ENCODE peak calls at places on chromosomes 6 and 20, in nine cellular contexts. One of them, this sample, is unnamed.

GRCh38 chr6:43951063-43951755 is 176.0 kb downstream of the MRPL14 start:
- DNase-seq in stimulated activated CD8-positive, alpha-beta memory T cell treated with anti-CD3 and anti-CD28 coated beads, Interleukin-4, amount 100 ng/mL, for 24 hours: no peak
- DNase-seq in pons: no peak
- DNase-seq in natural killer cell: no peak
- DNase-seq in stimulated activated CD4-positive, alpha-beta T cell treated with anti-CD3 and anti-CD28 coated beads, Interleukin-4, amount 100 ng/mL, for 48 hours: no peak
- DNase-seq in hepatocyte: peak; percentile 85
- DNase-seq in sciatic nerve: no peak
- DNase-seq in A549: peak; percentile 28
- DNase-seq in HCT116: peak; percentile 10
- DNase-seq in this sample: no peak

GRCh38 chr6:109424946-109425345 is 15.5 kb downstream of the PPIL6 start:
- DNase-seq in stimulated activated CD8-positive, alpha-beta memory T cell treated with anti-CD3 and anti-CD28 coated beads, Interleukin-4, amount 100 ng/mL, for 24 hours: no peak
- DNase-seq in pons: no peak
- DNase-seq in natural killer cell: no peak
- DNase-seq in stimulated activated CD4-positive, alpha-beta T cell treated with anti-CD3 and anti-CD28 coated beads, Interleukin-4, amount 100 ng/mL, for 48 hours: no peak
- DNase-seq in hepatocyte: no peak
- DNase-seq in sciatic nerve: no peak
- DNase-seq in A549: no peak
- DNase-seq in HCT116: no peak
- DNase-seq in this sample: no peak

GRCh38 chr6:117547688-117548621 is 54.4 kb downstream of the GOPC start:
- DNase-seq in stimulated activated CD8-positive, alpha-beta memory T cell treated with anti-CD3 and anti-CD28 coated beads, Interleukin-4, amount 100 ng/mL, for 24 hours: peak; percentile 38
- DNase-seq in pons: peak; percentile 59
- DNase-seq in natural killer cell: peak; percentile 54
- DNase-seq in stimulated activated CD4-positive, alpha-beta T cell treated with anti-CD3 and anti-CD28 coated beads, Interleukin-4, amount 100 ng/mL, for 48 hours: no peak
- DNase-seq in hepatocyte: no peak
- DNase-seq in sciatic nerve: peak; percentile 77
- DNase-seq in A549: no peak
- DNase-seq in HCT116: no peak
- DNase-seq in this sample: no peak

GRCh38 chr20:50491926-50492634 is 18.1 kb upstream of the PTPN1 start:
- DNase-seq in stimulated activated CD8-positive, alpha-beta memory T cell treated with anti-CD3 and anti-CD28 coated beads, Interleukin-4, amount 100 ng/mL, for 24 hours: no peak
- DNase-seq in pons: no peak
- DNase-seq in natural killer cell: no peak
- DNase-seq in stimulated activated CD4-positive, alpha-beta T cell treated with anti-CD3 and anti-CD28 coated beads, Interleukin-4, amount 100 ng/mL, for 48 hours: no peak
- DNase-seq in hepatocyte: no peak
- DNase-seq in sciatic nerve: peak; percentile 12
- DNase-seq in A549: no peak
- DNase-seq in HCT116: no peak
- DNase-seq in this sample: no peak

GRCh38 chr6:136950436-136950835 is 28.3 kb downstream of the SLC35D3 start:
- DNase-seq in stimulated activated CD8-positive, alpha-beta memory T cell treated with anti-CD3 and anti-CD28 coated beads, Interleukin-4, amount 100 ng/mL, for 24 hours: no peak
- DNase-seq in pons: no peak
- DNase-seq in natural killer cell: no peak
- DNase-seq in stimulated activated CD4-positive, alpha-beta T cell treated with anti-CD3 and anti-CD28 coated beads, Interleukin-4, amount 100 ng/mL, for 48 hours: no peak
- DNase-seq in hepatocyte: no peak
- DNase-seq in sciatic nerve: no peak
- DNase-seq in A549: no peak
- DNase-seq in HCT116: no peak
- DNase-seq in this sample: no peak

GRCh38 chr6:136921521-136921935 is 573 bp upstream of the SLC35D3 start:
- DNase-seq in stimulated activated CD8-positive, alpha-beta memory T cell treated with anti-CD3 and anti-CD28 coated beads, Interleukin-4, amount 100 ng/mL, for 24 hours: no peak
- DNase-seq in pons: no peak
- DNase-seq in natural killer cell: no peak
- DNase-seq in stimulated activated CD4-positive, alpha-beta T cell treated with anti-CD3 and anti-CD28 coated beads, Interleukin-4, amount 100 ng/mL, for 48 hours: no peak
- DNase-seq in hepatocyte: peak; percentile 19
- DNase-seq in sciatic nerve: no peak
- DNase-seq in A549: no peak
- DNase-seq in HCT116: no peak
- DNase-seq in this sample: peak; percentile 38

GRCh38 chr6:158808442-158808833 is 10.7 kb downstream of the EZR start:
- DNase-seq in stimulated activated CD8-positive, alpha-beta memory T cell treated with anti-CD3 and anti-CD28 coated beads, Interleukin-4, amount 100 ng/mL, for 24 hours: no peak
- DNase-seq in pons: no peak
- DNase-seq in natural killer cell: no peak
- DNase-seq in stimulated activated CD4-positive, alpha-beta T cell treated with anti-CD3 and anti-CD28 coated beads, Interleukin-4, amount 100 ng/mL, for 48 hours: no peak
- DNase-seq in hepatocyte: no peak
- DNase-seq in sciatic nerve: no peak
- DNase-seq in A549: no peak
- DNase-seq in HCT116: no peak
- DNase-seq in this sample: no peak

GRCh38 chr6:17358515-17358914 is 34.9 kb upstream of the CAP2 start:
- DNase-seq in stimulated activated CD8-positive, alpha-beta memory T cell treated with anti-CD3 and anti-CD28 coated beads, Interleukin-4, amount 100 ng/mL, for 24 hours: no peak
- DNase-seq in pons: no peak
- DNase-seq in natural killer cell: no peak
- DNase-seq in stimulated activated CD4-positive, alpha-beta T cell treated with anti-CD3 and anti-CD28 coated beads, Interleukin-4, amount 100 ng/mL, for 48 hours: no peak
- DNase-seq in hepatocyte: no peak
- DNase-seq in sciatic nerve: no peak
- DNase-seq in A549: no peak
- DNase-seq in HCT116: no peak
- DNase-seq in this sample: no peak

GRCh38 chr6:155201461-155202226 is 62.2 kb upstream of the CLDN20 start:
- DNase-seq in stimulated activated CD8-positive, alpha-beta memory T cell treated with anti-CD3 and anti-CD28 coated beads, Interleukin-4, amount 100 ng/mL, for 24 hours: no peak
- DNase-seq in pons: no peak
- DNase-seq in natural killer cell: no peak
- DNase-seq in stimulated activated CD4-positive, alpha-beta T cell treated with anti-CD3 and anti-CD28 coated beads, Interleukin-4, amount 100 ng/mL, for 48 hours: no peak
- DNase-seq in hepatocyte: peak; percentile 44
- DNase-seq in sciatic nerve: no peak
- DNase-seq in A549: peak; percentile 54
- DNase-seq in HCT116: peak; percentile 28
- DNase-seq in this sample: no peak

GRCh38 chr6:35449287-35449881 is 2.8 kb upstream of the FANCE start:
- DNase-seq in stimulated activated CD8-positive, alpha-beta memory T cell treated with anti-CD3 and anti-CD28 coated beads, Interleukin-4, amount 100 ng/mL, for 24 hours: no peak
- DNase-seq in pons: peak; percentile 87
- DNase-seq in natural killer cell: no peak
- DNase-seq in stimulated activated CD4-positive, alpha-beta T cell treated with anti-CD3 and anti-CD28 coated beads, Interleukin-4, amount 100 ng/mL, for 48 hours: no peak
- DNase-seq in hepatocyte: peak; percentile 89
- DNase-seq in sciatic nerve: no peak
- DNase-seq in A549: peak; percentile 60
- DNase-seq in HCT116: no peak
- DNase-seq in this sample: peak; percentile 73

GRCh38 chr20:10131612-10132345 is 86.9 kb upstream of the SNAP25 start:
- DNase-seq in stimulated activated CD8-positive, alpha-beta memory T cell treated with anti-CD3 and anti-CD28 coated beads, Interleukin-4, amount 100 ng/mL, for 24 hours: no peak
- DNase-seq in pons: peak; percentile 40
- DNase-seq in natural killer cell: no peak
- DNase-seq in stimulated activated CD4-positive, alpha-beta T cell treated with anti-CD3 and anti-CD28 coated beads, Interleukin-4, amount 100 ng/mL, for 48 hours: no peak
- DNase-seq in hepatocyte: peak; percentile 63
- DNase-seq in sciatic nerve: no peak
- DNase-seq in A549: peak; percentile 78
- DNase-seq in HCT116: no peak
- DNase-seq in this sample: no peak

GRCh38 chr6:125994659-125995488 is 8.5 kb downstream of the TRMT11 start:
- DNase-seq in stimulated activated CD8-positive, alpha-beta memory T cell treated with anti-CD3 and anti-CD28 coated beads, Interleukin-4, amount 100 ng/mL, for 24 hours: no peak
- DNase-seq in pons: no peak
- DNase-seq in natural killer cell: no peak
- DNase-seq in stimulated activated CD4-positive, alpha-beta T cell treated with anti-CD3 and anti-CD28 coated beads, Interleukin-4, amount 100 ng/mL, for 48 hours: no peak
- DNase-seq in hepatocyte: no peak
- DNase-seq in sciatic nerve: no peak
- DNase-seq in A549: no peak
- DNase-seq in HCT116: no peak
- DNase-seq in this sample: no peak

GRCh38 chr20:645318-646106 is 7.5 kb downstream of the SRXN1 start:
- DNase-seq in stimulated activated CD8-positive, alpha-beta memory T cell treated with anti-CD3 and anti-CD28 coated beads, Interleukin-4, amount 100 ng/mL, for 24 hours: peak; percentile 44
- DNase-seq in pons: no peak
- DNase-seq in natural killer cell: peak; percentile 70
- DNase-seq in stimulated activated CD4-positive, alpha-beta T cell treated with anti-CD3 and anti-CD28 coated beads, Interleukin-4, amount 100 ng/mL, for 48 hours: peak; percentile 67
- DNase-seq in hepatocyte: peak; percentile 75
- DNase-seq in sciatic nerve: peak; percentile 79
- DNase-seq in A549: peak; percentile 87
- DNase-seq in HCT116: peak; percentile 41
- DNase-seq in this sample: peak; percentile 88

GRCh38 chr20:58014628-58015315 is 213.7 kb downstream of the ANKRD60 start:
- DNase-seq in stimulated activated CD8-positive, alpha-beta memory T cell treated with anti-CD3 and anti-CD28 coated beads, Interleukin-4, amount 100 ng/mL, for 24 hours: no peak
- DNase-seq in pons: no peak
- DNase-seq in natural killer cell: no peak
- DNase-seq in stimulated activated CD4-positive, alpha-beta T cell treated with anti-CD3 and anti-CD28 coated beads, Interleukin-4, amount 100 ng/mL, for 48 hours: no peak
- DNase-seq in hepatocyte: no peak
- DNase-seq in sciatic nerve: no peak
- DNase-seq in A549: peak; percentile 89
- DNase-seq in HCT116: peak; percentile 80
- DNase-seq in this sample: no peak

GRCh38 chr6:168097621-168098430 is 18.8 kb upstream of the FRMD1 start:
- DNase-seq in stimulated activated CD8-positive, alpha-beta memory T cell treated with anti-CD3 and anti-CD28 coated beads, Interleukin-4, amount 100 ng/mL, for 24 hours: no peak
- DNase-seq in pons: no peak
- DNase-seq in natural killer cell: no peak
- DNase-seq in stimulated activated CD4-positive, alpha-beta T cell treated with anti-CD3 and anti-CD28 coated beads, Interleukin-4, amount 100 ng/mL, for 48 hours: no peak
- DNase-seq in hepatocyte: no peak
- DNase-seq in sciatic nerve: no peak
- DNase-seq in A549: no peak
- DNase-seq in HCT116: no peak
- DNase-seq in this sample: no peak

GRCh38 chr6:67345946-67346345 is 1289.1 kb upstream of the ADGRB3 start:
- DNase-seq in stimulated activated CD8-positive, alpha-beta memory T cell treated with anti-CD3 and anti-CD28 coated beads, Interleukin-4, amount 100 ng/mL, for 24 hours: no peak
- DNase-seq in pons: no peak
- DNase-seq in natural killer cell: no peak
- DNase-seq in stimulated activated CD4-positive, alpha-beta T cell treated with anti-CD3 and anti-CD28 coated beads, Interleukin-4, amount 100 ng/mL, for 48 hours: no peak
- DNase-seq in hepatocyte: no peak
- DNase-seq in sciatic nerve: no peak
- DNase-seq in A549: no peak
- DNase-seq in HCT116: no peak
- DNase-seq in this sample: no peak

GRCh38 chr20:46955601-46956556 is 61.2 kb downstream of the EYA2 start:
- DNase-seq in stimulated activated CD8-positive, alpha-beta memory T cell treated with anti-CD3 and anti-CD28 coated beads, Interleukin-4, amount 100 ng/mL, for 24 hours: no peak
- DNase-seq in pons: no peak
- DNase-seq in natural killer cell: no peak
- DNase-seq in stimulated activated CD4-positive, alpha-beta T cell treated with anti-CD3 and anti-CD28 coated beads, Interleukin-4, amount 100 ng/mL, for 48 hours: no peak
- DNase-seq in hepatocyte: no peak
- DNase-seq in sciatic nerve: no peak
- DNase-seq in A549: no peak
- DNase-seq in HCT116: no peak
- DNase-seq in this sample: no peak

GRCh38 chr6:29236060-29236459 is 65.4 kb downstream of the OR2J2 start:
- DNase-seq in stimulated activated CD8-positive, alpha-beta memory T cell treated with anti-CD3 and anti-CD28 coated beads, Interleukin-4, amount 100 ng/mL, for 24 hours: no peak
- DNase-seq in pons: no peak
- DNase-seq in natural killer cell: no peak
- DNase-seq in stimulated activated CD4-positive, alpha-beta T cell treated with anti-CD3 and anti-CD28 coated beads, Interleukin-4, amount 100 ng/mL, for 48 hours: no peak
- DNase-seq in hepatocyte: no peak
- DNase-seq in sciatic nerve: no peak
- DNase-seq in A549: no peak
- DNase-seq in HCT116: no peak
- DNase-seq in this sample: no peak

GRCh38 chr6:117602899-117603588 is 733 bp upstream of the GOPC start:
- DNase-seq in stimulated activated CD8-positive, alpha-beta memory T cell treated with anti-CD3 and anti-CD28 coated beads, Interleukin-4, amount 100 ng/mL, for 24 hours: no peak
- DNase-seq in pons: no peak
- DNase-seq in natural killer cell: no peak
- DNase-seq in stimulated activated CD4-positive, alpha-beta T cell treated with anti-CD3 and anti-CD28 coated beads, Interleukin-4, amount 100 ng/mL, for 48 hours: no peak
- DNase-seq in hepatocyte: no peak
- DNase-seq in sciatic nerve: no peak
- DNase-seq in A549: no peak
- DNase-seq in HCT116: no peak
- DNase-seq in this sample: no peak

GRCh38 chr20:51284871-51285270 is 257.6 kb downstream of the NFATC2 start:
- DNase-seq in stimulated activated CD8-positive, alpha-beta memory T cell treated with anti-CD3 and anti-CD28 coated beads, Interleukin-4, amount 100 ng/mL, for 24 hours: no peak
- DNase-seq in pons: peak; percentile 88
- DNase-seq in natural killer cell: no peak
- DNase-seq in stimulated activated CD4-positive, alpha-beta T cell treated with anti-CD3 and anti-CD28 coated beads, Interleukin-4, amount 100 ng/mL, for 48 hours: no peak
- DNase-seq in hepatocyte: no peak
- DNase-seq in sciatic nerve: no peak
- DNase-seq in A549: no peak
- DNase-seq in HCT116: no peak
- DNase-seq in this sample: no peak

GRCh38 chr20:9298906-9299305 is 215.5 kb upstream of the LAMP5 start:
- DNase-seq in stimulated activated CD8-positive, alpha-beta memory T cell treated with anti-CD3 and anti-CD28 coated beads, Interleukin-4, amount 100 ng/mL, for 24 hours: no peak
- DNase-seq in pons: no peak
- DNase-seq in natural killer cell: no peak
- DNase-seq in stimulated activated CD4-positive, alpha-beta T cell treated with anti-CD3 and anti-CD28 coated beads, Interleukin-4, amount 100 ng/mL, for 48 hours: no peak
- DNase-seq in hepatocyte: no peak
- DNase-seq in sciatic nerve: no peak
- DNase-seq in A549: no peak
- DNase-seq in HCT116: no peak
- DNase-seq in this sample: no peak

GRCh38 chr6:116695398-116695797 is 14.4 kb downstream of the KPNA5 start:
- DNase-seq in stimulated activated CD8-positive, alpha-beta memory T cell treated with anti-CD3 and anti-CD28 coated beads, Interleukin-4, amount 100 ng/mL, for 24 hours: no peak
- DNase-seq in pons: no peak
- DNase-seq in natural killer cell: no peak
- DNase-seq in stimulated activated CD4-positive, alpha-beta T cell treated with anti-CD3 and anti-CD28 coated beads, Interleukin-4, amount 100 ng/mL, for 48 hours: no peak
- DNase-seq in hepatocyte: no peak
- DNase-seq in sciatic nerve: no peak
- DNase-seq in A549: no peak
- DNase-seq in HCT116: no peak
- DNase-seq in this sample: peak; percentile 14

GRCh38 chr20:49259284-49259683 is 18.6 kb downstream of the ZNFX1 start:
- DNase-seq in stimulated activated CD8-positive, alpha-beta memory T cell treated with anti-CD3 and anti-CD28 coated beads, Interleukin-4, amount 100 ng/mL, for 24 hours: no peak
- DNase-seq in pons: no peak
- DNase-seq in natural killer cell: no peak
- DNase-seq in stimulated activated CD4-positive, alpha-beta T cell treated with anti-CD3 and anti-CD28 coated beads, Interleukin-4, amount 100 ng/mL, for 48 hours: no peak
- DNase-seq in hepatocyte: no peak
- DNase-seq in sciatic nerve: no peak
- DNase-seq in A549: no peak
- DNase-seq in HCT116: no peak
- DNase-seq in this sample: no peak

GRCh38 chr6:130001229-130001554 is 17.2 kb upstream of the L3MBTL3 start:
- DNase-seq in stimulated activated CD8-positive, alpha-beta memory T cell treated with anti-CD3 and anti-CD28 coated beads, Interleukin-4, amount 100 ng/mL, for 24 hours: no peak
- DNase-seq in pons: no peak
- DNase-seq in natural killer cell: no peak
- DNase-seq in stimulated activated CD4-positive, alpha-beta T cell treated with anti-CD3 and anti-CD28 coated beads, Interleukin-4, amount 100 ng/mL, for 48 hours: no peak
- DNase-seq in hepatocyte: peak; percentile 31
- DNase-seq in sciatic nerve: no peak
- DNase-seq in A549: no peak
- DNase-seq in HCT116: no peak
- DNase-seq in this sample: no peak

GRCh38 chr6:53984163-53984562 is 127.1 kb upstream of the MLIP start:
- DNase-seq in stimulated activated CD8-positive, alpha-beta memory T cell treated with anti-CD3 and anti-CD28 coated beads, Interleukin-4, amount 100 ng/mL, for 24 hours: no peak
- DNase-seq in pons: no peak
- DNase-seq in natural killer cell: no peak
- DNase-seq in stimulated activated CD4-positive, alpha-beta T cell treated with anti-CD3 and anti-CD28 coated beads, Interleukin-4, amount 100 ng/mL, for 48 hours: no peak
- DNase-seq in hepatocyte: no peak
- DNase-seq in sciatic nerve: no peak
- DNase-seq in A549: peak; percentile 68
- DNase-seq in HCT116: peak; percentile 86
- DNase-seq in this sample: no peak

GRCh38 chr6:45717027-45717426 is 298.6 kb downstream of the CLIC5 start:
- DNase-seq in stimulated activated CD8-positive, alpha-beta memory T cell treated with anti-CD3 and anti-CD28 coated beads, Interleukin-4, amount 100 ng/mL, for 24 hours: no peak
- DNase-seq in pons: no peak
- DNase-seq in natural killer cell: no peak
- DNase-seq in stimulated activated CD4-positive, alpha-beta T cell treated with anti-CD3 and anti-CD28 coated beads, Interleukin-4, amount 100 ng/mL, for 48 hours: no peak
- DNase-seq in hepatocyte: no peak
- DNase-seq in sciatic nerve: no peak
- DNase-seq in A549: no peak
- DNase-seq in HCT116: no peak
- DNase-seq in this sample: no peak

GRCh38 chr6:131828946-131829345 is 21.1 kb downstream of the ENPP1 start:
- DNase-seq in stimulated activated CD8-positive, alpha-beta memory T cell treated with anti-CD3 and anti-CD28 coated beads, Interleukin-4, amount 100 ng/mL, for 24 hours: no peak
- DNase-seq in pons: no peak
- DNase-seq in natural killer cell: no peak
- DNase-seq in stimulated activated CD4-positive, alpha-beta T cell treated with anti-CD3 and anti-CD28 coated beads, Interleukin-4, amount 100 ng/mL, for 48 hours: no peak
- DNase-seq in hepatocyte: no peak
- DNase-seq in sciatic nerve: no peak
- DNase-seq in A549: no peak
- DNase-seq in HCT116: no peak
- DNase-seq in this sample: no peak

GRCh38 chr6:6751615-6752014 is 163.1 kb downstream of the LY86 start:
- DNase-seq in stimulated activated CD8-positive, alpha-beta memory T cell treated with anti-CD3 and anti-CD28 coated beads, Interleukin-4, amount 100 ng/mL, for 24 hours: peak; percentile 4
- DNase-seq in pons: peak; percentile 28
- DNase-seq in natural killer cell: no peak
- DNase-seq in stimulated activated CD4-positive, alpha-beta T cell treated with anti-CD3 and anti-CD28 coated beads, Interleukin-4, amount 100 ng/mL, for 48 hours: no peak
- DNase-seq in hepatocyte: peak; percentile 32
- DNase-seq in sciatic nerve: no peak
- DNase-seq in A549: no peak
- DNase-seq in HCT116: peak; percentile 39
- DNase-seq in this sample: no peak

GRCh38 chr20:62647521-62648317 is 5.4 kb downstream of the SLCO4A1 start:
- DNase-seq in stimulated activated CD8-positive, alpha-beta memory T cell treated with anti-CD3 and anti-CD28 coated beads, Interleukin-4, amount 100 ng/mL, for 24 hours: no peak
- DNase-seq in pons: no peak
- DNase-seq in natural killer cell: no peak
- DNase-seq in stimulated activated CD4-positive, alpha-beta T cell treated with anti-CD3 and anti-CD28 coated beads, Interleukin-4, amount 100 ng/mL, for 48 hours: no peak
- DNase-seq in hepatocyte: no peak
- DNase-seq in sciatic nerve: peak; percentile 77
- DNase-seq in A549: no peak
- DNase-seq in HCT116: no peak
- DNase-seq in this sample: no peak

GRCh38 chr20:51303731-51304670 is 238.5 kb downstream of the NFATC2 start:
- DNase-seq in stimulated activated CD8-positive, alpha-beta memory T cell treated with anti-CD3 and anti-CD28 coated beads, Interleukin-4, amount 100 ng/mL, for 24 hours: no peak
- DNase-seq in pons: no peak
- DNase-seq in natural killer cell: no peak
- DNase-seq in stimulated activated CD4-positive, alpha-beta T cell treated with anti-CD3 and anti-CD28 coated beads, Interleukin-4, amount 100 ng/mL, for 48 hours: no peak
- DNase-seq in hepatocyte: no peak
- DNase-seq in sciatic nerve: no peak
- DNase-seq in A549: no peak
- DNase-seq in HCT116: no peak
- DNase-seq in this sample: no peak

GRCh38 chr6:34630040-34630439 is 66.5 kb downstream of the ILRUN start:
- DNase-seq in stimulated activated CD8-positive, alpha-beta memory T cell treated with anti-CD3 and anti-CD28 coated beads, Interleukin-4, amount 100 ng/mL, for 24 hours: no peak
- DNase-seq in pons: no peak
- DNase-seq in natural killer cell: no peak
- DNase-seq in stimulated activated CD4-positive, alpha-beta T cell treated with anti-CD3 and anti-CD28 coated beads, Interleukin-4, amount 100 ng/mL, for 48 hours: no peak
- DNase-seq in hepatocyte: peak; percentile 24
- DNase-seq in sciatic nerve: no peak
- DNase-seq in A549: peak; percentile 76
- DNase-seq in HCT116: peak; percentile 56
- DNase-seq in this sample: no peak

This sample was measured in GM12891.